ENCODE peak calls at places on chromosomes 11 and 22, in four cellular contexts. S, N, D and P are unnamed samples.

GRCh38 chr22:29014773-29015172 is 46.9 kb downstream of the C22orf31 start:
- DNase-seq in S (no peak), N (no peak), D (no peak), P (no peak)

GRCh38 chr11:77086521-77087472 is 15.8 kb upstream of the OMP start:
- DNase-seq in S (no peak), N (no peak), D (no peak), P (no peak)

GRCh38 chr11:105942951-105943350 is 79.1 kb downstream of the MSANTD4 start:
- DNase-seq in S (no peak), N (no peak), D (no peak), P (no peak)

GRCh38 chr11:103907136-103907535 is 129.3 kb upstream of the DDI1 start:
- DNase-seq in S (no peak), N (no peak), D (no peak), P (no peak)

GRCh38 chr11:11972942-11973341 is 35.5 kb downstream of the DKK3 start:
- DNase-seq in S (no peak), N (no peak), D (no peak), P (no peak)

GRCh38 chr22:49825944-49826602 is 1.6 kb downstream of the BRD1 start:
- DNase-seq in S (no peak), N (peak; percentile 57), D (no peak), P (peak; percentile 74)

GRCh38 chr11:95725169-95725568 is 64.4 kb downstream of the FAM76B start:
- DNase-seq in S (no peak), N (no peak), D (no peak), P (no peak)

GRCh38 chr11:123479048-123479837 is 49.2 kb downstream of the GRAMD1B start:
- DNase-seq in S (no peak), N (no peak), D (no peak), P (no peak)

GRCh38 chr11:1924121-1924520 is 4.6 kb downstream of the TNNT3 start:
- DNase-seq in S (no peak), N (no peak), D (peak; percentile 26), P (no peak)

GRCh38 chr22:28245579-28246224 is 326.6 kb upstream of the PITPNB start:
- DNase-seq in S (no peak), N (no peak), D (no peak), P (no peak)

GRCh38 chr11:10017050-10017449 is 277.0 kb downstream of the SBF2 start:
- DNase-seq in S (no peak), N (no peak), D (no peak), P (no peak)

GRCh38 chr11:124811423-124812125 is 11.4 kb upstream of the MSANTD2 start:
- DNase-seq in S (no peak), N (no peak), D (no peak), P (no peak)

GRCh38 chr22:36701166-36701713 is 2.3 kb downstream of the CACNG2 start:
- DNase-seq in S (no peak), N (no peak), D (no peak), P (no peak)

GRCh38 chr11:104668797-104669463 is 229.3 kb downstream of the CASP12 start:
- DNase-seq in S (peak; percentile 39), N (peak; percentile 69), D (peak; percentile 81), P (no peak)

GRCh38 chr11:36426226-36426848 is 83.7 kb downstream of the TRAF6 start:
- DNase-seq in S (no peak), N (no peak), D (no peak), P (no peak)

GRCh38 chr11:129061466-129062194 is 119.0 kb upstream of the TP53AIP1 start:
- DNase-seq in S (peak; percentile 80), N (peak; percentile 40), D (peak; percentile 56), P (no peak)

GRCh38 chr22:49754674-49755590 is 72.7 kb downstream of the BRD1 start:
- DNase-seq in S (no peak), N (no peak), D (no peak), P (no peak)

GRCh38 chr11:68380786-68381622 is 68.6 kb downstream of the LRP5 start:
- DNase-seq in S (no peak), N (no peak), D (no peak), P (no peak)

GRCh38 chr22:35312198-35313059 is 12.7 kb downstream of the TOM1 start:
- DNase-seq in S (peak; percentile 16), N (peak; percentile 91), D (peak; percentile 49), P (no peak)

GRCh38 chr11:14193644-14194043 is 165.3 kb downstream of the RRAS2 start:
- DNase-seq in S (no peak), N (no peak), D (no peak), P (no peak)

GRCh38 chr11:95991545-95991944 is 67.6 kb upstream of the MTMR2 start:
- DNase-seq in S (no peak), N (no peak), D (no peak), P (no peak)

GRCh38 chr11:7353100-7353499 is 101.4 kb downstream of the SYT9 start:
- DNase-seq in S (peak; percentile 22), N (no peak), D (no peak), P (peak; percentile 19)

GRCh38 chr11:10386361-10386760 is 68.7 kb upstream of the AMPD3 start:
- DNase-seq in S (no peak), N (no peak), D (no peak), P (no peak)

GRCh38 chr11:45333506-45333971 is 47.4 kb upstream of the SYT13 start:
- DNase-seq in S (peak; percentile 23), N (no peak), D (no peak), P (no peak)

GRCh38 chr11:43898574-43898973 is 17.9 kb downstream of the ALKBH3 start:
- DNase-seq in S (no peak), N (no peak), D (no peak), P (no peak)

GRCh38 chr22:45645526-45646414 is 25.9 kb upstream of the ATXN10 start:
- DNase-seq in S (peak; percentile 26), N (peak; percentile 36), D (no peak), P (peak; percentile 88)

GRCh38 chr11:65410936-65411680 is 11.5 kb upstream of the NEAT1 start:
- DNase-seq in S (no peak), N (no peak), D (no peak), P (no peak)

GRCh38 chr22:41687901-41688364 is 734 bp downstream of the SNU13 start:
- DNase-seq in S (no peak), N (peak; percentile 51), D (peak; percentile 4), P (no peak)

GRCh38 chr11:92628401-92629292 is 340.8 kb upstream of the MTNR1B start:
- DNase-seq in S (no peak), N (peak; percentile 57), D (no peak), P (no peak)

GRCh38 chr11:69594481-69594880 is 46.5 kb upstream of the CCND1 start:
- DNase-seq in S (no peak), N (no peak), D (no peak), P (no peak)